ENCODE peak calls at places on chromosome 20, in four cellular contexts. S, R, C and H are unnamed samples.

GRCh38 chr20:45354423-45355208 is 6.4 kb upstream of the SDC4 start:
- DNase-seq in S (no peak), R (peak; percentile 28), C (no peak), H (no peak)

GRCh38 chr20:35297153-35297552 is 4.9 kb upstream of the FAM83C start:
- DNase-seq in S (no peak), R (no peak), C (no peak), H (no peak)

GRCh38 chr20:63042448-63043071 is 35.8 kb upstream of the BHLHE23 start:
- DNase-seq in S (no peak), R (no peak), C (no peak), H (no peak)

GRCh38 chr20:3734111-3734843 is 1.8 kb downstream of the HSPA12B start:
- DNase-seq in S (no peak), R (no peak), C (no peak), H (no peak)

GRCh38 chr20:49344975-49345374 is 67.1 kb upstream of the ZNFX1 start:
- DNase-seq in S (no peak), R (peak; percentile 94), C (no peak), H (no peak)

GRCh38 chr20:59018817-59019216 is 412 bp upstream of the TUBB1 start:
- DNase-seq in S (no peak), R (no peak), C (no peak), H (no peak)

GRCh38 chr20:4138056-4138455 is 122.7 kb upstream of the RNF24 start:
- DNase-seq in S (no peak), R (no peak), C (no peak), H (no peak)

GRCh38 chr20:40955326-40955725 is 73.3 kb upstream of the TOP1 start:
- DNase-seq in S (no peak), R (no peak), C (no peak), H (no peak)

GRCh38 chr20:20520776-20521175 is 152.9 kb downstream of the INSM1 start:
- DNase-seq in S (no peak), R (no peak), C (no peak), H (no peak)

GRCh38 chr20:43188234-43188653 is 1.5 kb downstream of the PTPRT start:
- DNase-seq in S (no peak), R (no peak), C (peak; percentile 40), H (no peak)

GRCh38 chr20:26163890-26164289 is 467.2 kb upstream of the ZNF337 start:
- DNase-seq in S (no peak), R (peak; percentile 80), C (no peak), H (no peak)

GRCh38 chr20:17735206-17735804 is 35.5 kb downstream of the BANF2 start:
- DNase-seq in S (no peak), R (peak; percentile 72), C (peak; percentile 47), H (no peak)

GRCh38 chr20:36435799-36436541 is 105.3 kb upstream of the MYL9 start:
- DNase-seq in S (peak; percentile 85), R (peak; percentile 36), C (peak; percentile 93), H (peak; percentile 82)

GRCh38 chr20:43564993-43565757 is 6.3 kb downstream of the SGK2 start:
- DNase-seq in S (no peak), R (no peak), C (peak; percentile 29), H (no peak)

GRCh38 chr20:4800676-4801449 is 79.2 kb downstream of the PRND start:
- DNase-seq in S (no peak), R (no peak), C (no peak), H (no peak)

GRCh38 chr20:63704749-63705117 is 3.0 kb downstream of the ARFRP1 start:
- DNase-seq in S (no peak), R (no peak), C (no peak), H (no peak)

GRCh38 chr20:48799315-48800105 is 28.3 kb downstream of the PREX1 start:
- DNase-seq in S (no peak), R (no peak), C (no peak), H (no peak)

GRCh38 chr20:16434087-16434664 is 139.1 kb downstream of the KIF16B start:
- DNase-seq in S (peak; percentile 51), R (peak; percentile 4), C (peak; percentile 85), H (peak; percentile 82)

GRCh38 chr20:7010584-7010983 is 243.1 kb downstream of the BMP2 start:
- DNase-seq in S (no peak), R (no peak), C (no peak), H (no peak)

GRCh38 chr20:2285193-2285592 is 10.6 kb upstream of the TGM3 start:
- DNase-seq in S (no peak), R (no peak), C (no peak), H (no peak)

GRCh38 chr20:9319687-9320384 is 194.6 kb upstream of the LAMP5 start:
- DNase-seq in S (no peak), R (no peak), C (no peak), H (no peak)

GRCh38 chr20:23294671-23295070 is 55.9 kb upstream of the NXT1 start:
- DNase-seq in S (no peak), R (no peak), C (no peak), H (no peak)

GRCh38 chr20:57513199-57513598 is 11.7 kb downstream of the CTCFL start:
- DNase-seq in S (no peak), R (no peak), C (no peak), H (no peak)

GRCh38 chr20:63580796-63581461 is 6.9 kb upstream of the HELZ2 start:
- DNase-seq in S (peak; percentile 57), R (no peak), C (peak; percentile 79), H (no peak)

GRCh38 chr20:19419420-19419819 is 207.0 kb downstream of the SLC24A3 start:
- DNase-seq in S (no peak), R (no peak), C (no peak), H (no peak)

GRCh38 chr20:19583532-19584175 is 174.4 kb upstream of the RIN2 start:
- DNase-seq in S (peak; percentile 59), R (peak; percentile 14), C (peak; percentile 89), H (peak; percentile 63)

GRCh38 chr20:50071039-50071888 is 41.7 kb downstream of the UBE2V1 start:
- DNase-seq in S (peak; percentile 99), R (peak; percentile 91), C (peak; percentile 95), H (peak; percentile 67)

GRCh38 chr20:58179432-58180099 is 48.9 kb downstream of the ANKRD60 start:
- DNase-seq in S (peak; percentile 82), R (peak; percentile 79), C (peak; percentile 82), H (no peak)

GRCh38 chr20:17442588-17442987 is 88.6 kb downstream of the BFSP1 start:
- DNase-seq in S (no peak), R (no peak), C (no peak), H (peak; percentile 50)

GRCh38 chr20:32549842-32550241 is 35.3 kb downstream of the NOL4L start:
- DNase-seq in S (no peak), R (no peak), C (no peak), H (no peak)

GRCh38 chr20:48823960-48824497 is 3.8 kb downstream of the PREX1 start:
- DNase-seq in S (peak; percentile 50), R (peak; percentile 91), C (no peak), H (no peak)

GRCh38 chr20:5136096-5136495 is 9.3 kb downstream of the CDS2 start:
- DNase-seq in S (no peak), R (peak; percentile 14), C (peak; percentile 49), H (no peak)

GRCh38 chr20:64003970-64004725 is 23.2 kb downstream of the PRPF6 start:
- DNase-seq in S (no peak), R (no peak), C (no peak), H (no peak)

GRCh38 chr20:38195521-38195920 is 30.5 kb upstream of the TGM2 start:
- DNase-seq in S (no peak), R (no peak), C (no peak), H (no peak)

GRCh38 chr20:36726168-36726567 is 19.7 kb downstream of the NDRG3 start:
- DNase-seq in S (no peak), R (no peak), C (no peak), H (no peak)

GRCh38 chr20:44471481-44471882 is 4.2 kb upstream of the TTPAL start:
- DNase-seq in S (no peak), R (no peak), C (peak; percentile 18), H (no peak)

GRCh38 chr20:36919715-36920333 is 31.7 kb downstream of the SAMHD1 start:
- DNase-seq in S (no peak), R (peak; percentile 14), C (peak; percentile 18), H (peak; percentile 13)

GRCh38 chr20:49446080-49446479 is 36.4 kb downstream of the KCNB1 start:
- DNase-seq in S (no peak), R (no peak), C (no peak), H (no peak)

GRCh38 chr20:33437141-33437911 is 6.2 kb downstream of the SNTA1 start:
- DNase-seq in S (no peak), R (no peak), C (peak; percentile 23), H (no peak)

GRCh38 chr20:25009218-25010145 is 16.9 kb upstream of the APMAP start:
- DNase-seq in S (no peak), R (peak; percentile 33), C (no peak), H (no peak)